ENCODE peak calls at places on chromosomes 3 and 15, in eight cellular contexts. C is CD4-positive, CD25-positive, alpha-beta regulatory T cell; N is GM06990; V is SK-N-SH; H is lower leg skin; Y is CD8-positive, alpha-beta memory T cell; M is breast epithelium; R is heart left ventricle. F is an unnamed sample.

GRCh38 chr15:36898522-36899126 is 201.7 kb downstream of the MEIS2 start:
- DNase-seq in C (no peak), N (no peak), M (no peak), R (no peak), V (no peak), H (no peak), Y (no peak), F (no peak)

GRCh38 chr3:58356054-58356453 is 23.4 kb downstream of the PXK start:
- DNase-seq in R (peak; percentile 31), N (no peak), C (no peak), V (peak; percentile 27), Y (no peak), H (no peak), M (no peak), F (no peak)

GRCh38 chr3:46400000-46400734 is 6.7 kb downstream of the CCR5AS start:
- DNase-seq in Y (no peak), M (no peak), C (no peak), N (no peak), H (no peak), V (no peak), R (no peak), F (no peak)

GRCh38 chr3:3798641-3799113 is 554 bp upstream of the LRRN1 start:
- DNase-seq in Y (peak; percentile 78), V (peak; percentile 66), M (peak; percentile 49), C (peak; percentile 11), R (peak; percentile 20), N (peak; percentile 22), H (no peak), F (no peak)

GRCh38 chr3:126293370-126294082 is 63.7 kb downstream of the KLF15 start:
- DNase-seq in V (no peak), C (no peak), N (no peak), R (peak; percentile 70), M (no peak), Y (no peak), H (no peak), F (no peak)

GRCh38 chr3:58260261-58260731 is 22.7 kb downstream of the ABHD6 start:
- DNase-seq in C (no peak), M (no peak), V (no peak), Y (no peak), R (no peak), N (no peak), H (no peak), F (no peak)

GRCh38 chr3:66338927-66339326 is 118.1 kb downstream of the SLC25A26 start:
- DNase-seq in R (no peak), Y (no peak), H (no peak), M (no peak), N (no peak), V (no peak), C (no peak), F (no peak)

GRCh38 chr3:111568355-111568754 is 26.4 kb downstream of the CD96 start:
- DNase-seq in Y (no peak), M (no peak), V (no peak), H (no peak), N (no peak), C (no peak), R (no peak), F (no peak)

GRCh38 chr15:74202461-74203401 is at the start of gene STRA6:
- DNase-seq in C (no peak), N (no peak), H (no peak), V (peak; percentile 90), R (peak; percentile 37), Y (no peak), M (no peak), F (no peak)

GRCh38 chr3:47482411-47482810 is 6.7 kb upstream of the SCAP start:
- DNase-seq in C (no peak), Y (no peak), R (no peak), M (no peak), H (no peak), V (no peak), N (no peak), F (no peak)

GRCh38 chr3:94032187-94032586 is 3.8 kb upstream of the STX19 start:
- DNase-seq in M (no peak), H (no peak), C (no peak), R (no peak), V (no peak), Y (no peak), N (no peak), F (no peak)

GRCh38 chr15:75554717-75555116 is 24.4 kb downstream of the PTPN9 start:
- DNase-seq in R (no peak), Y (no peak), N (no peak), C (no peak), H (no peak), M (no peak), V (no peak), F (no peak)

GRCh38 chr15:43165801-43166325 is 19.3 kb upstream of the CCNDBP1 start:
- DNase-seq in C (no peak), H (no peak), M (no peak), V (no peak), N (no peak), Y (no peak), R (no peak), F (no peak)

GRCh38 chr3:4687167-4687566 is 194.0 kb downstream of the ITPR1 start:
- DNase-seq in H (no peak), R (no peak), C (no peak), M (no peak), Y (no peak), N (no peak), V (no peak), F (no peak)

GRCh38 chr3:25508901-25509300 is 80.8 kb downstream of the RARB start:
- DNase-seq in R (no peak), H (no peak), N (no peak), M (no peak), Y (no peak), C (no peak), V (no peak), F (no peak)

GRCh38 chr3:29280675-29281264 is at the start of gene RBMS3:
- DNase-seq in H (peak; percentile 81), R (peak; percentile 93), N (peak; percentile 47), V (peak; percentile 58), Y (no peak), C (peak; percentile 49), M (peak; percentile 60), F (peak; percentile 16)

GRCh38 chr3:23740517-23741402 is 65.0 kb upstream of the UBE2E1 start:
- DNase-seq in R (no peak), N (peak; percentile 47), V (no peak), M (no peak), H (peak; percentile 70), Y (no peak), C (no peak), F (no peak)

GRCh38 chr3:150216041-150216811 is 191.9 kb upstream of the TSC22D2 start:
- DNase-seq in H (no peak), R (peak; percentile 73), M (no peak), N (no peak), C (no peak), V (peak; percentile 32), Y (no peak), F (no peak)
- H3K4me3 ChIP-seq in H (no peak overlapping the region), R (no peak overlapping the region), M (no peak overlapping the region), N (no peak overlapping the region), C (no peak overlapping the region), V (no peak overlapping the region), Y (no peak overlapping the region), F (no peak overlapping the region)

GRCh38 chr15:92018535-92019239 is 165.2 kb downstream of the SLCO3A1 start:
- DNase-seq in H (no peak), R (no peak), V (no peak), Y (no peak), N (no peak), C (no peak), M (no peak), F (no peak)
- H3K4me3 ChIP-seq in H (no peak overlapping the region), R (no peak overlapping the region), V (no peak overlapping the region), Y (no peak overlapping the region), N (no peak overlapping the region), C (no peak overlapping the region), M (no peak overlapping the region), F (no peak overlapping the region)

DNA sequence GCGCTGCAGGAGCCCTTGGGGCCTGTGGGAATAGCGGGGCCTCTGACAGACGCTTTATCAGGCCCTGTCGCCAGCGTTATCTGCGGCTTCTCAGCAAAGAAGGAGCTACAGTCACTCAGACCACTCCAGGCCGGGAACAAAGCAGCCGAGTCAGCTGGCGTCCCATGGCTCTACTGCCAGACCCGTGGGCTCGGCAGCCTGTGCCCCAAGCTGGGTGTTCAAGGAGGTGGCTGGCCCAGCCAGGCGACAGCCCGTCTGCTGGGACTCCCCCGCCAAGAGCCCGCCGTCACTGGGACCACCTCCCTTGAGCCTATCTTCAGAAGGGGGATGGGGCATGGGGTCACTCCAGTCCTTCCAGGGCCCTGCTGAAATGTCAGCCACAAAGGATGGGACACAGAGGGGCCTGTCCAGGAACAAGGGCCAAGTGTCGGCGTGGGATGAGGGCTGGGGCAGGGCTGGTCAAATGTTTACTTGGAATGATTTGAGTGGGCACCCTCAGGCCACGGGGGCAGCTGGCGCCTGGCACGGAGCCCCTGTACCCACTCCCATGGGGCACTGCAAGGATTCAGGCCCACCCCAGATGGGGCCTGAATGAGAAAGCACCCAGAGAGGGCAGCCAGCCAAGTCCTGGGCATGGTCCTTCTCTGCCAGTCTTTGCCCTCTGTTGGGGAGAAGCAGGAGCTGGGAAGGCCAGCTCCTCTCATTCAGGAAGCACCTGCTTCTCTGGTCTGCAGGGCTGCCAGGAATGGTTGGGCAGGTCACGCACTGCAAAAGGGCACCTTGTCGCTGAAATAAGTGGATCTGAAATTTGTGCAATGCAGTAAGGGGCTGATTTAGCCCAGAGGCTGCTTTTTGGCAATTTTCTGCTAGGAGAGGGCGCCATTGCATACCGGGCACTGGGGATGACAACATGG is 148.3 kb downstream of the SMAD6 start:
- DNase-seq in M (no peak), N (no peak), V (peak; percentile 77), Y (no peak), H (no peak), R (peak; percentile 71), C (no peak), F (no peak)
- H3K4me3 ChIP-seq in M (no peak overlapping the region), N (no peak overlapping the region), V (no peak overlapping the region), Y (no peak overlapping the region), H (no peak overlapping the region), R (no peak overlapping the region), C (no peak overlapping the region), F (no peak overlapping the region)

DNA sequence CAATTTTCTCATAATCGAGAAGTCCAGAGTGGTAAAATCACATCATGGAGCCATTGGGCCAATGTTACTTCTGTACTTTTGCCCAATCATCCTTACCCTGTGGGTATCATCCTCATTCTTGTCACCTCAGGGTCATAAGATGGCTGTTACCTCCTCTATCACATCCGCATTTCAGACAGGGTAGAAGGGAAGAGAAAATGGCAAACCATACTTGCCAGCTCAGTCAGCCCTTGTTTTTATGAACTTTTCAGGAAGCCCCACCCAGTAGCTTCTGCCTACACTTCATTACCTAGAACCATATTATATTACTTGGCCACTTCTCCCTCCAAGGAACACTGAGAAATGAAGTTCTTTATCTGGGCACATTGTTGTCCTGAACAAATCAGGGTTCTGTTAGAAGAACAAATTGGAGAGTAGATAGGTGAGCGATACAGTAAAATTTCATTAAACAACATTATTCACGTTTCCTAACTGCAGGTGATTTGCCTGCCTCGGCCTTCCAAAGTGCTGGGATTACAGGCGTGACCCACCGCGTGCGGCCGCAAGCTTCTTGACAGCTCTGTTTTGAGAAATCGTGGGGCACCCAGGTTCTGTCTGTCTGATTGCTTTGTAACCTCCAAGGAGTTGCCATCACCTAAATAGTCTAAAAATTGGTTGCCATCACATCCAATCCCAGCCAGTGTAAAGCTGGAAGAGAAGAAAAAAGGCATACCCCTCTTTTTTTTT is 34.5 kb upstream of the RPN1 start:
- DNase-seq in C (no peak), M (no peak), Y (no peak), H (no peak), V (no peak), N (no peak), R (no peak), F (no peak)
- H3K4me3 ChIP-seq in C (peak overlapping the region; percentile 28), M (no peak overlapping the region), Y (no peak overlapping the region), H (no peak overlapping the region), V (no peak overlapping the region), N (no peak overlapping the region), R (no peak overlapping the region), F (no peak overlapping the region)

F was measured in DND-41.